ENCODE peak calls at places on chromosomes 5 and 9, in ten cellular contexts. One of them, this sample, is unnamed.
A peak's percentile ranks its signal among the peaks of the same experiment; 100 is the strongest.

GRCh38 chr5:36581070-36581469 is 25.3 kb upstream of the SLC1A3 start:
- DNase-seq in heart left ventricle: no peak
- DNase-seq in fibroblast of lung: no peak
- DNase-seq in body of pancreas: no peak
- DNase-seq in esophagus squamous epithelium: no peak
- DNase-seq in adipocyte: no peak
- DNase-seq in GM23338: no peak
- DNase-seq in suprapubic skin: no peak
- DNase-seq in psoas muscle: no peak
- DNase-seq in CD8-positive, alpha-beta T cell: no peak
- DNase-seq in this sample: no peak

GRCh38 chr5:122858451-122858850 is 13.0 kb downstream of the SNX24 start:
- DNase-seq in psoas muscle: no peak
- DNase-seq in CD8-positive, alpha-beta T cell: no peak
- DNase-seq in esophagus squamous epithelium: no peak
- DNase-seq in body of pancreas: no peak
- DNase-seq in heart left ventricle: no peak
- DNase-seq in adipocyte: peak; percentile 35
- DNase-seq in suprapubic skin: no peak
- DNase-seq in fibroblast of lung: no peak
- DNase-seq in GM23338: no peak
- DNase-seq in this sample: no peak

GRCh38 chr9:3434594-3434993 is 91.2 kb downstream of the RFX3 start:
- DNase-seq in GM23338: no peak
- DNase-seq in adipocyte: peak; percentile 93
- DNase-seq in body of pancreas: no peak
- DNase-seq in suprapubic skin: no peak
- DNase-seq in psoas muscle: no peak
- DNase-seq in esophagus squamous epithelium: no peak
- DNase-seq in CD8-positive, alpha-beta T cell: no peak
- DNase-seq in fibroblast of lung: peak; percentile 93
- DNase-seq in heart left ventricle: no peak
- DNase-seq in this sample: no peak

GRCh38 chr9:127418037-127418471 is 6.1 kb upstream of the ZNF79 start:
- DNase-seq in suprapubic skin: no peak
- DNase-seq in psoas muscle: peak; percentile 30
- DNase-seq in fibroblast of lung: no peak
- DNase-seq in adipocyte: no peak
- DNase-seq in GM23338: peak; percentile 92
- DNase-seq in CD8-positive, alpha-beta T cell: peak; percentile 54
- DNase-seq in body of pancreas: no peak
- DNase-seq in heart left ventricle: no peak
- DNase-seq in esophagus squamous epithelium: no peak
- DNase-seq in this sample: peak; percentile 50

GRCh38 chr5:18507114-18507513 is 872.9 kb downstream of the TAF11L14 start:
- DNase-seq in heart left ventricle: no peak
- DNase-seq in CD8-positive, alpha-beta T cell: no peak
- DNase-seq in esophagus squamous epithelium: no peak
- DNase-seq in fibroblast of lung: no peak
- DNase-seq in adipocyte: no peak
- DNase-seq in body of pancreas: no peak
- DNase-seq in GM23338: no peak
- DNase-seq in suprapubic skin: no peak
- DNase-seq in psoas muscle: no peak
- DNase-seq in this sample: no peak

GRCh38 chr5:138425079-138425478 is 13.8 kb upstream of the REEP2 start:
- DNase-seq in heart left ventricle: no peak
- DNase-seq in psoas muscle: no peak
- DNase-seq in body of pancreas: no peak
- DNase-seq in GM23338: no peak
- DNase-seq in esophagus squamous epithelium: no peak
- DNase-seq in suprapubic skin: no peak
- DNase-seq in fibroblast of lung: no peak
- DNase-seq in adipocyte: no peak
- DNase-seq in CD8-positive, alpha-beta T cell: no peak
- DNase-seq in this sample: no peak

GRCh38 chr5:149917073-149917676 is 27.4 kb downstream of the PDE6A start:
- DNase-seq in esophagus squamous epithelium: no peak
- DNase-seq in CD8-positive, alpha-beta T cell: no peak
- DNase-seq in fibroblast of lung: no peak
- DNase-seq in adipocyte: peak; percentile 55
- DNase-seq in GM23338: no peak
- DNase-seq in body of pancreas: no peak
- DNase-seq in suprapubic skin: no peak
- DNase-seq in heart left ventricle: no peak
- DNase-seq in psoas muscle: no peak
- DNase-seq in this sample: no peak

GRCh38 chr5:135193213-135194125 is 159.4 kb upstream of the PITX1 start:
- DNase-seq in CD8-positive, alpha-beta T cell: no peak
- DNase-seq in GM23338: no peak
- DNase-seq in esophagus squamous epithelium: no peak
- DNase-seq in adipocyte: peak; percentile 80
- DNase-seq in body of pancreas: no peak
- DNase-seq in heart left ventricle: no peak
- DNase-seq in suprapubic skin: no peak
- DNase-seq in psoas muscle: no peak
- DNase-seq in fibroblast of lung: peak; percentile 65
- DNase-seq in this sample: no peak

GRCh38 chr5:143056792-143057579 is 286.8 kb downstream of the ARHGAP26 start:
- DNase-seq in body of pancreas: no peak
- DNase-seq in fibroblast of lung: no peak
- DNase-seq in suprapubic skin: no peak
- DNase-seq in heart left ventricle: no peak
- DNase-seq in adipocyte: no peak
- DNase-seq in GM23338: no peak
- DNase-seq in CD8-positive, alpha-beta T cell: no peak
- DNase-seq in psoas muscle: no peak
- DNase-seq in esophagus squamous epithelium: no peak
- DNase-seq in this sample: no peak
- H3K4me1 ChIP-seq in body of pancreas: peaks cover 12% of the 10 kb centered on the region
- H3K4me1 ChIP-seq in fibroblast of lung: peaks cover 36% of the 10 kb centered on the region
- H3K4me1 ChIP-seq in suprapubic skin: peaks cover 21% of the 10 kb centered on the region
- H3K4me1 ChIP-seq in heart left ventricle: peaks cover 26% of the 10 kb centered on the region
- H3K4me1 ChIP-seq in adipocyte: peaks cover 57% of the 10 kb centered on the region
- H3K4me1 ChIP-seq in GM23338: peaks cover 6% of the 10 kb centered on the region
- H3K4me1 ChIP-seq in CD8-positive, alpha-beta T cell: no peaks in the 10 kb centered on the region
- H3K4me1 ChIP-seq in psoas muscle: peaks cover 95% of the 10 kb centered on the region
- H3K4me1 ChIP-seq in esophagus squamous epithelium: no peaks in the 10 kb centered on the region
- H3K4me1 ChIP-seq in this sample: peaks cover 8% of the 10 kb centered on the region

DNA sequence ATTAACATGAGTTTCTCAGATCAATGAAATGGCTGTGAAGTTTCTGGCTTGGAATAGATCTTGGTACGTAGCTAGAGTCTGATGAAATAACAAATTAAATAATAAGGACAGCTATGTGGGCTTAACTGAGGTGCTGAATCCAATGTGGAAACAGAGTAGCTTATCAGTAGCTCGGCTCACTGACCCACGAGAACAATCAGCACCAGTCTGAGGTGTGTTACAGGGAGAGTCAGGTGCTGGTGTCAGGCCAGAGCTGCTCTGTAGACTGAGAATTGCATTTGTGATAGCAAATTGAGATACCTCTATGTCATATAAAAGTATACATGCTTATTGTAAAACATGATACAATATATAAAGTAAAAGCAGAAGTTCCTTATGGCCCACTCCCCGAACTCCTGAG is 21.2 kb upstream of the CCL28 start:
- DNase-seq in esophagus squamous epithelium: no peak
- DNase-seq in CD8-positive, alpha-beta T cell: no peak
- DNase-seq in adipocyte: no peak
- DNase-seq in fibroblast of lung: no peak
- DNase-seq in body of pancreas: no peak
- DNase-seq in GM23338: no peak
- DNase-seq in psoas muscle: no peak
- DNase-seq in suprapubic skin: no peak
- DNase-seq in heart left ventricle: no peak
- DNase-seq in this sample: no peak
- H3K36me3 ChIP-seq in esophagus squamous epithelium: no peaks in the 10 kb centered on the region
- H3K36me3 ChIP-seq in CD8-positive, alpha-beta T cell: no peaks in the 10 kb centered on the region
- H3K36me3 ChIP-seq in adipocyte: no peaks in the 10 kb centered on the region
- H3K36me3 ChIP-seq in fibroblast of lung: no peaks in the 10 kb centered on the region
- H3K36me3 ChIP-seq in body of pancreas: no peaks in the 10 kb centered on the region
- H3K36me3 ChIP-seq in GM23338: no peaks in the 10 kb centered on the region
- H3K36me3 ChIP-seq in psoas muscle: no peaks in the 10 kb centered on the region
- H3K36me3 ChIP-seq in suprapubic skin: no peaks in the 10 kb centered on the region
- H3K36me3 ChIP-seq in heart left ventricle: no peaks in the 10 kb centered on the region
- H3K36me3 ChIP-seq in this sample: no peaks in the 10 kb centered on the region

GRCh38 chr9:120875643-120875953 is 1.4 kb downstream of the PHF19 start:
- DNase-seq in CD8-positive, alpha-beta T cell: no peak
- DNase-seq in fibroblast of lung: no peak
- DNase-seq in GM23338: peak; percentile 68
- DNase-seq in suprapubic skin: no peak
- DNase-seq in esophagus squamous epithelium: no peak
- DNase-seq in psoas muscle: no peak
- DNase-seq in heart left ventricle: no peak
- DNase-seq in adipocyte: no peak
- DNase-seq in body of pancreas: no peak
- DNase-seq in this sample: no peak

GRCh38 chr9:120876842-120877240 is at the start of gene PHF19:
- DNase-seq in esophagus squamous epithelium: no peak
- DNase-seq in heart left ventricle: no peak
- DNase-seq in body of pancreas: no peak
- DNase-seq in fibroblast of lung: peak; percentile 42
- DNase-seq in CD8-positive, alpha-beta T cell: peak; percentile 45
- DNase-seq in suprapubic skin: no peak
- DNase-seq in adipocyte: peak; percentile 72
- DNase-seq in GM23338: peak; percentile 41
- DNase-seq in psoas muscle: peak; percentile 46
- DNase-seq in this sample: peak; percentile 62

GRCh38 chr9:120875954-120876841 is 790 bp downstream of the PHF19 start:
- DNase-seq in esophagus squamous epithelium: no peak
- DNase-seq in suprapubic skin: peak; percentile 90
- DNase-seq in CD8-positive, alpha-beta T cell: peak; percentile 82
- DNase-seq in GM23338: peak; percentile 85
- DNase-seq in fibroblast of lung: peak; percentile 86
- DNase-seq in adipocyte: peak; percentile 95
- DNase-seq in body of pancreas: peak; percentile 70
- DNase-seq in psoas muscle: peak; percentile 85
- DNase-seq in heart left ventricle: peak; percentile 84
- DNase-seq in this sample: peak; percentile 80

GRCh38 chr9:120878188-120879130 is 1.5 kb upstream of the PHF19 start:
- DNase-seq in suprapubic skin: no peak
- DNase-seq in heart left ventricle: no peak
- DNase-seq in psoas muscle: no peak
- DNase-seq in adipocyte: no peak
- DNase-seq in fibroblast of lung: no peak
- DNase-seq in esophagus squamous epithelium: no peak
- DNase-seq in body of pancreas: no peak
- DNase-seq in CD8-positive, alpha-beta T cell: no peak
- DNase-seq in GM23338: no peak
- DNase-seq in this sample: peak; percentile 20

DNA sequence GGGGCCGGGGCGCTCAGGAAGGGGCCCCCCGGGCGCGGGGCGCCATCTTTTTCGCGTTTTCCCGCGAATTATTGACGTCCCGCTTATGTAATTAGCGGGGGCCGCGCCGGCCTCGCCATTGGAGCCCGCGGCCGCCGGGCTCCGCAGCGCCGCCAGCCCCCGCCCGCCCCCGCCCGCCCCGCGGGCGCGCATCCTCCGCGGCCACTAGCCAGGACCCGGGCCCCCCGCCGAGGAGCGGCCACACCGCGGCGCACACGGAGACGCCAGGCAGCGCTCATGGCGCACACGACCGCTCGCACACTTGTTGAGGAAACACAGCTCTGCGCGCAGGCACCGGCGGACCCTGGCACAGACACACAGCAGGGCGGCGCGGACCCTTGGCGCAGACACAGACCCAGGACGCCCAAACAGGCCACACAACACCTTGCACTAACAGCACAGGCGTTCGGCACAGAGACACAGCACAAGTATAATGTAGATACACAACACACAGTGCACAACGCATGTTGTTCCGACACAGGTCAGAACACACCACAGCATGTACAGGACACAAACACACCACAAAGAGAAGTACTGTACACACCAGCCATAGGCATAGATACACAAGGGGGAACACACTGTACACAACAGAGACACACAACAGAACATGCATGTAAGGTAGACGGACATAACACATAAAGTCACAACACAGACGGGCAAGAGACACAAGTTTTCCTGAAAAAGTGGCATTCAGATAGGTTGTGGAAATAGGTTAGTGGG is 467 bp upstream of the PHF19 start:
- DNase-seq in heart left ventricle: peak; percentile 70
- DNase-seq in esophagus squamous epithelium: no peak
- DNase-seq in adipocyte: peak; percentile 80
- DNase-seq in CD8-positive, alpha-beta T cell: peak; percentile 66
- DNase-seq in psoas muscle: peak; percentile 66
- DNase-seq in suprapubic skin: peak; percentile 85
- DNase-seq in body of pancreas: peak; percentile 57
- DNase-seq in GM23338: peak; percentile 73
- DNase-seq in fibroblast of lung: peak; percentile 56
- DNase-seq in this sample: peak; percentile 81
- H3K4me1 ChIP-seq in heart left ventricle: peaks cover 7% of the 10 kb centered on the region
- H3K4me1 ChIP-seq in esophagus squamous epithelium: peaks cover 20% of the 10 kb centered on the region
- H3K4me1 ChIP-seq in adipocyte: peaks cover 4% of the 10 kb centered on the region
- H3K4me1 ChIP-seq in CD8-positive, alpha-beta T cell: peaks cover 61% of the 10 kb centered on the region
- H3K4me1 ChIP-seq in psoas muscle: no peaks in the 10 kb centered on the region
- H3K4me1 ChIP-seq in suprapubic skin: peaks cover 26% of the 10 kb centered on the region
- H3K4me1 ChIP-seq in body of pancreas: peaks cover 19% of the 10 kb centered on the region
- H3K4me1 ChIP-seq in GM23338: peaks cover 43% of the 10 kb centered on the region
- H3K4me1 ChIP-seq in fibroblast of lung: peaks cover 8% of the 10 kb centered on the region
- H3K4me1 ChIP-seq in this sample: peaks cover 80% of the 10 kb centered on the region

GRCh38 chr9:114167591-114168091 is 12.3 kb downstream of the COL27A1 start:
- DNase-seq in heart left ventricle: no peak
- DNase-seq in adipocyte: no peak
- DNase-seq in GM23338: no peak
- DNase-seq in esophagus squamous epithelium: no peak
- DNase-seq in suprapubic skin: no peak
- DNase-seq in psoas muscle: no peak
- DNase-seq in body of pancreas: no peak
- DNase-seq in fibroblast of lung: no peak
- DNase-seq in CD8-positive, alpha-beta T cell: no peak
- DNase-seq in this sample: no peak

GRCh38 chr9:114166606-114167572 is 11.6 kb downstream of the COL27A1 start:
- DNase-seq in body of pancreas: no peak
- DNase-seq in heart left ventricle: no peak
- DNase-seq in psoas muscle: no peak
- DNase-seq in CD8-positive, alpha-beta T cell: no peak
- DNase-seq in esophagus squamous epithelium: no peak
- DNase-seq in adipocyte: no peak
- DNase-seq in GM23338: no peak
- DNase-seq in fibroblast of lung: peak; percentile 72
- DNase-seq in suprapubic skin: no peak
- DNase-seq in this sample: no peak

GRCh38 chr9:114169940-114170791 is 14.8 kb downstream of the COL27A1 start:
- DNase-seq in suprapubic skin: no peak
- DNase-seq in heart left ventricle: no peak
- DNase-seq in body of pancreas: no peak
- DNase-seq in fibroblast of lung: no peak
- DNase-seq in psoas muscle: no peak
- DNase-seq in CD8-positive, alpha-beta T cell: no peak
- DNase-seq in GM23338: no peak
- DNase-seq in esophagus squamous epithelium: no peak
- DNase-seq in adipocyte: no peak
- DNase-seq in this sample: no peak

GRCh38 chr9:114169029-114169939 is 13.9 kb downstream of the COL27A1 start:
- DNase-seq in suprapubic skin: no peak
- DNase-seq in CD8-positive, alpha-beta T cell: no peak
- DNase-seq in heart left ventricle: no peak
- DNase-seq in esophagus squamous epithelium: no peak
- DNase-seq in psoas muscle: no peak
- DNase-seq in GM23338: no peak
- DNase-seq in adipocyte: peak; percentile 55
- DNase-seq in fibroblast of lung: peak; percentile 84
- DNase-seq in body of pancreas: no peak
- DNase-seq in this sample: no peak

DNA sequence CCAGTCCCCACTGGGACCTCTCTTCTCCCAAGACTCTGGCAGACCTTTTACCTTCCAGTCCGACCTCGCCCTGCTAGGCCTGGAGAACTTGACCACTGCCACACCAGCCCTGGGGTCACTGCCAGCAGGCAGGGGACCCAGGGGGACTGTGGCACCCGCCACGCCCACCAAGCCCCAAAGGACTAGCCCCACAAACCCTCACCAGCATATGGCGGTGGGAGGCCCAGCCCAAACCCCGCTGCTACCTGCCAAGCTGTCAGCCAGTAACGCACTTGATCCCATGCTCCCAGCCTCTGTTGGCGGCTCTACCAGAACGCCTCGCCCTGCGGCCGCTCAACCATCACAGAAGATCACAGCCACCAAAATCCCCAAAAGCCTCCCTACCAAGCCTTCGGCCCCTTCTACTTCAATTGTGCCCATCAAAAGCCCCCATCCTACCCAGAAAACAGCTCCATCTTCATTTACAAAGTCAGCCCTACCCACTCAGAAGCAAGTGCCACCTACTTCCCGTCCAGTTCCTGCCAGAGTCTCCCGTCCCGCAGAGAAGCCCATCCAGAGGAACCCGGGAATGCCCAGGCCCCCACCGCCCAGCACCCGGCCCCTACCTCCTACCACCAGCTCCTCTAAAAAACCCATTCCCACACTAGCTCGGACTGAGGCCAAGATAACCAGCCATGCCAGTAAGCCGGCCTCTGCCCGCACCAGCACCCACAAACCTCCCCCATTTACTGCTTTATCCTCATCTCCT is 13.1 kb downstream of the COL27A1 start:
- DNase-seq in heart left ventricle: no peak
- DNase-seq in CD8-positive, alpha-beta T cell: no peak
- DNase-seq in body of pancreas: no peak
- DNase-seq in psoas muscle: no peak
- DNase-seq in fibroblast of lung: no peak
- DNase-seq in suprapubic skin: no peak
- DNase-seq in GM23338: no peak
- DNase-seq in esophagus squamous epithelium: no peak
- DNase-seq in adipocyte: no peak
- DNase-seq in this sample: no peak
- H3K36me3 ChIP-seq in heart left ventricle: no peaks in the 10 kb centered on the region
- H3K36me3 ChIP-seq in CD8-positive, alpha-beta T cell: no peaks in the 10 kb centered on the region
- H3K36me3 ChIP-seq in body of pancreas: no peaks in the 10 kb centered on the region
- H3K36me3 ChIP-seq in psoas muscle: no peaks in the 10 kb centered on the region
- H3K36me3 ChIP-seq in fibroblast of lung: peaks cover 2% of the 10 kb centered on the region
- H3K36me3 ChIP-seq in suprapubic skin: peaks cover 6% of the 10 kb centered on the region
- H3K36me3 ChIP-seq in GM23338: no peaks in the 10 kb centered on the region
- H3K36me3 ChIP-seq in esophagus squamous epithelium: peaks cover 11% of the 10 kb centered on the region
- H3K36me3 ChIP-seq in adipocyte: peaks cover 52% of the 10 kb centered on the region
- H3K36me3 ChIP-seq in this sample: no peaks in the 10 kb centered on the region